ENCODE peak calls at places on chromosome 4, in six cellular contexts. D is neural progenitor cell; Z is A549; Q is adipocyte; A is stimulated activated naive B cell treated with anti-CD40 and anti-IgM and Interleukin-4, amounts not matched to agents 10 μg/mL and 1 μg/mL and 100 μg/mL, for 72 hours; T is activated effector memory CD4-positive, alpha-beta T cell treated with Interleukin-2 at 50 U/mL for 16 hours. M is an unnamed sample.

GRCh38 chr4:82785248-82786003 is 13.2 kb downstream of the SCD5 start:
- DNase-seq in D (peak), Z (peak), Q (peak), A (no peak), T (no peak), M (no peak)

GRCh38 chr4:95190751-95191436 is 357.9 kb downstream of the UNC5C start:
- DNase-seq in D (peak), Z (no peak), Q (no peak), A (no peak), T (no peak), M (no peak)

GRCh38 chr4:14908635-14909034 is 93.6 kb upstream of the CPEB2 start:
- DNase-seq in D (no peak), Z (no peak), Q (peak), A (no peak), T (no peak), M (no peak)

GRCh38 chr4:48315728-48316630 is 25.4 kb upstream of the SLAIN2 start:
- DNase-seq in D (peak), Z (peak), Q (peak), A (no peak), T (no peak), M (peak)

GRCh38 chr4:49018718-49019295 is 32.7 kb downstream of the CWH43 start:
- DNase-seq in D (no peak), Z (no peak), Q (no peak), A (no peak), T (no peak), M (no peak)

GRCh38 chr4:104113850-104114249 is 380.8 kb downstream of the CXXC4 start:
- DNase-seq in D (no peak), Z (no peak), Q (no peak), A (no peak), T (no peak), M (no peak)

GRCh38 chr4:185542626-185543336 is 7.5 kb upstream of the PDLIM3 start:
- DNase-seq in D (no peak), Z (no peak), Q (peak), A (no peak), T (no peak), M (no peak)

GRCh38 chr4:76305971-76306881 is at the start of gene STBD1:
- DNase-seq in D (peak), Z (peak), Q (peak), A (peak), T (no peak), M (peak)

GRCh38 chr4:181821039-181822004 is 421.9 kb upstream of the TENM3 start:
- DNase-seq in D (peak), Z (no peak), Q (peak), A (no peak), T (no peak), M (no peak)

GRCh38 chr4:147755567-147756295 is 23.8 kb downstream of the ARHGAP10 start:
- DNase-seq in D (no peak), Z (no peak), Q (peak), A (no peak), T (no peak), M (no peak)

GRCh38 chr4:1793496-1793840 is 375 bp downstream of the FGFR3 start:
- DNase-seq in D (peak), Z (peak), Q (peak), A (no peak), T (no peak), M (no peak)

GRCh38 chr4:142036795-142037583 is 400.6 kb downstream of the IL15 start:
- DNase-seq in D (no peak), Z (peak), Q (no peak), A (no peak), T (no peak), M (no peak)

GRCh38 chr4:71184195-71184781 is 154.5 kb upstream of the SLC4A4 start:
- DNase-seq in D (peak), Z (peak), Q (peak), A (peak), T (no peak), M (peak)

GRCh38 chr4:112520598-112521122 is 4.7 kb upstream of the NEUROG2 start:
- DNase-seq in D (no peak), Z (no peak), Q (no peak), A (no peak), T (no peak), M (no peak)

GRCh38 chr4:123750044-123750443 is 353.4 kb downstream of the SPRY1 start:
- DNase-seq in D (peak), Z (no peak), Q (peak), A (no peak), T (no peak), M (no peak)

GRCh38 chr4:172927096-172927495 is 241.5 kb upstream of the GALNT7 start:
- DNase-seq in D (no peak), Z (no peak), Q (no peak), A (no peak), T (no peak), M (no peak)

GRCh38 chr4:42654606-42655005 is 2.3 kb downstream of the ATP8A1 start:
- DNase-seq in D (no peak), Z (no peak), Q (peak), A (no peak), T (no peak), M (no peak)

GRCh38 chr4:3353747-3354454 is 61.1 kb downstream of the RGS12 start:
- DNase-seq in D (no peak), Z (no peak), Q (no peak), A (no peak), T (no peak), M (no peak)

GRCh38 chr4:101515566-101515965 is 168.2 kb upstream of the PPP3CA start:
- DNase-seq in D (no peak), Z (no peak), Q (no peak), A (no peak), T (no peak), M (no peak)

GRCh38 chr4:6410664-6411063 is 61.8 kb downstream of the PPP2R2C start:
- DNase-seq in D (no peak), Z (no peak), Q (no peak), A (no peak), T (no peak), M (no peak)

GRCh38 chr4:17236686-17237085 is 275.2 kb downstream of the QDPR start:
- DNase-seq in D (no peak), Z (no peak), Q (peak), A (no peak), T (no peak), M (no peak)